ENCODE peak calls at places on chromosomes 12 and 14, in seven cellular contexts. One of them, this sample, is unnamed.

GRCh38 chr12:128047266-128048060 is 219.5 kb upstream of the TMEM132C start:
- DNase-seq in H1: no peak
- DNase-seq in GM12878: no peak
- DNase-seq in K562: no peak
- DNase-seq in HCT116: no peak
- DNase-seq in HepG2: no peak
- DNase-seq in SK-N-SH: no peak
- DNase-seq in this sample: no peak

GRCh38 chr12:59403259-59403932 is 192.4 kb upstream of the SLC16A7 start:
- DNase-seq in H1: no peak
- DNase-seq in GM12878: no peak
- DNase-seq in K562: no peak
- DNase-seq in HCT116: peak; percentile 55
- DNase-seq in HepG2: peak; percentile 44
- DNase-seq in SK-N-SH: peak; percentile 7
- DNase-seq in this sample: peak; percentile 83

GRCh38 chr12:47775100-47775911 is 2.3 kb downstream of the SLC48A1 start:
- DNase-seq in H1: no peak
- DNase-seq in GM12878: no peak
- DNase-seq in K562: peak; percentile 59
- DNase-seq in HCT116: no peak
- DNase-seq in HepG2: no peak
- DNase-seq in SK-N-SH: no peak
- DNase-seq in this sample: peak; percentile 58

GRCh38 chr14:33773205-33774030 is 177.5 kb downstream of the EGLN3 start:
- DNase-seq in H1: no peak
- DNase-seq in GM12878: no peak
- DNase-seq in K562: no peak
- DNase-seq in HCT116: no peak
- DNase-seq in HepG2: no peak
- DNase-seq in SK-N-SH: no peak
- DNase-seq in this sample: no peak

GRCh38 chr12:70983692-70984091 is 63.2 kb upstream of the PTPRR start:
- DNase-seq in H1: no peak
- DNase-seq in GM12878: no peak
- DNase-seq in K562: no peak
- DNase-seq in HCT116: no peak
- DNase-seq in HepG2: no peak
- DNase-seq in SK-N-SH: no peak
- DNase-seq in this sample: no peak

GRCh38 chr14:100532916-100533630 is 54.1 kb downstream of the BEGAIN start:
- DNase-seq in H1: no peak
- DNase-seq in GM12878: no peak
- DNase-seq in K562: no peak
- DNase-seq in HCT116: no peak
- DNase-seq in HepG2: no peak
- DNase-seq in SK-N-SH: peak; percentile 46
- DNase-seq in this sample: no peak

GRCh38 chr12:106914796-106915634 is 40.7 kb upstream of the TMEM263 start:
- DNase-seq in H1: no peak
- DNase-seq in GM12878: peak; percentile 36
- DNase-seq in K562: no peak
- DNase-seq in HCT116: no peak
- DNase-seq in HepG2: no peak
- DNase-seq in SK-N-SH: no peak
- DNase-seq in this sample: no peak

GRCh38 chr12:110058875-110059615 is 10.7 kb upstream of the C12orf76 start:
- DNase-seq in H1: no peak
- DNase-seq in GM12878: no peak
- DNase-seq in K562: no peak
- DNase-seq in HCT116: no peak
- DNase-seq in HepG2: no peak
- DNase-seq in SK-N-SH: no peak
- DNase-seq in this sample: no peak

GRCh38 chr14:21868442-21869046 is 194.9 kb upstream of the OR4E1 start:
- DNase-seq in H1: peak; percentile 88
- DNase-seq in GM12878: no peak
- DNase-seq in K562: peak; percentile 11
- DNase-seq in HCT116: peak; percentile 48
- DNase-seq in HepG2: peak; percentile 68
- DNase-seq in SK-N-SH: peak; percentile 29
- DNase-seq in this sample: peak; percentile 65

GRCh38 chr12:21369141-21369980 is 3.3 kb upstream of the IAPP start:
- DNase-seq in H1: no peak
- DNase-seq in GM12878: no peak
- DNase-seq in K562: no peak
- DNase-seq in HCT116: no peak
- DNase-seq in HepG2: no peak
- DNase-seq in SK-N-SH: no peak
- DNase-seq in this sample: no peak

GRCh38 chr14:99604766-99605298 is 825 bp upstream of the CCDC85C start:
- DNase-seq in H1: no peak
- DNase-seq in GM12878: no peak
- DNase-seq in K562: peak; percentile 35
- DNase-seq in HCT116: no peak
- DNase-seq in HepG2: no peak
- DNase-seq in SK-N-SH: peak; percentile 82
- DNase-seq in this sample: peak; percentile 70

GRCh38 chr12:4478933-4479332 is 33.3 kb upstream of the FGF6 start:
- DNase-seq in H1: no peak
- DNase-seq in GM12878: no peak
- DNase-seq in K562: peak; percentile 8
- DNase-seq in HCT116: no peak
- DNase-seq in HepG2: no peak
- DNase-seq in SK-N-SH: no peak
- DNase-seq in this sample: no peak

GRCh38 chr12:26987634-26988424 is 26.4 kb downstream of the TM7SF3 start:
- DNase-seq in H1: no peak
- DNase-seq in GM12878: no peak
- DNase-seq in K562: no peak
- DNase-seq in HCT116: no peak
- DNase-seq in HepG2: no peak
- DNase-seq in SK-N-SH: no peak
- DNase-seq in this sample: no peak

GRCh38 chr12:77720258-77720657 is 110.4 kb upstream of the NAV3 start:
- DNase-seq in H1: no peak
- DNase-seq in GM12878: no peak
- DNase-seq in K562: no peak
- DNase-seq in HCT116: no peak
- DNase-seq in HepG2: no peak
- DNase-seq in SK-N-SH: no peak
- DNase-seq in this sample: peak; percentile 25
- TF ChIP-seq JUND in H1: no peak
- TF ChIP-seq JUND in GM12878: no peak
- TF ChIP-seq JUND in K562: no peak
- TF ChIP-seq JUND in HCT116: no peak
- TF ChIP-seq JUND in HepG2: no peak
- TF ChIP-seq JUND in SK-N-SH: no peak
- TF ChIP-seq JUND in this sample: no peak

GRCh38 chr12:122067966-122068365 is 10.6 kb upstream of the MLXIP start:
- DNase-seq in H1: no peak
- DNase-seq in GM12878: peak; percentile 56
- DNase-seq in K562: no peak
- DNase-seq in HCT116: no peak
- DNase-seq in HepG2: no peak
- DNase-seq in SK-N-SH: no peak
- DNase-seq in this sample: no peak
- TF ChIP-seq JUND in H1: no peak
- TF ChIP-seq JUND in GM12878: no peak
- TF ChIP-seq JUND in K562: no peak
- TF ChIP-seq JUND in HCT116: no peak
- TF ChIP-seq JUND in HepG2: no peak
- TF ChIP-seq JUND in SK-N-SH: no peak
- TF ChIP-seq JUND in this sample: no peak

GRCh38 chr14:106845286-106846087 is 1319.1 kb downstream of the TMEM121 start:
- DNase-seq in H1: no peak
- DNase-seq in GM12878: peak; percentile 73
- DNase-seq in K562: no peak
- DNase-seq in HCT116: no peak
- DNase-seq in HepG2: peak; percentile 97
- DNase-seq in SK-N-SH: peak; percentile 19
- DNase-seq in this sample: peak; percentile 33
- TF ChIP-seq JUND in H1: no peak
- TF ChIP-seq JUND in GM12878: no peak
- TF ChIP-seq JUND in K562: no peak
- TF ChIP-seq JUND in HCT116: no peak
- TF ChIP-seq JUND in HepG2: no peak
- TF ChIP-seq JUND in SK-N-SH: peak; percentile 7
- TF ChIP-seq JUND in this sample: no peak

GRCh38 chr14:77599894-77600293 is 16.5 kb downstream of the SPTLC2 start:
- DNase-seq in H1: no peak
- DNase-seq in GM12878: no peak
- DNase-seq in K562: no peak
- DNase-seq in HCT116: no peak
- DNase-seq in HepG2: no peak
- DNase-seq in SK-N-SH: no peak
- DNase-seq in this sample: no peak
- TF ChIP-seq JUND in H1: no peak
- TF ChIP-seq JUND in GM12878: no peak
- TF ChIP-seq JUND in K562: no peak
- TF ChIP-seq JUND in HCT116: no peak
- TF ChIP-seq JUND in HepG2: no peak
- TF ChIP-seq JUND in SK-N-SH: no peak
- TF ChIP-seq JUND in this sample: no peak

GRCh38 chr12:6646276-6647082 is 753 bp downstream of the ACRBP start:
- DNase-seq in H1: no peak
- DNase-seq in GM12878: no peak
- DNase-seq in K562: no peak
- DNase-seq in HCT116: no peak
- DNase-seq in HepG2: no peak
- DNase-seq in SK-N-SH: peak; percentile 21
- DNase-seq in this sample: no peak

GRCh38 chr12:6641131-6641530 is 5.4 kb upstream of the LPAR5 start:
- DNase-seq in H1: no peak
- DNase-seq in GM12878: no peak
- DNase-seq in K562: no peak
- DNase-seq in HCT116: no peak
- DNase-seq in HepG2: no peak
- DNase-seq in SK-N-SH: peak; percentile 6
- DNase-seq in this sample: no peak

GRCh38 chr12:6644257-6644596 is 3.0 kb downstream of the ACRBP start:
- DNase-seq in H1: no peak
- DNase-seq in GM12878: no peak
- DNase-seq in K562: no peak
- DNase-seq in HCT116: no peak
- DNase-seq in HepG2: no peak
- DNase-seq in SK-N-SH: peak; percentile 11
- DNase-seq in this sample: no peak

GRCh38 chr12:6644903-6645302 is 2.3 kb downstream of the ACRBP start:
- DNase-seq in H1: peak; percentile 53
- DNase-seq in GM12878: no peak
- DNase-seq in K562: no peak
- DNase-seq in HCT116: no peak
- DNase-seq in HepG2: no peak
- DNase-seq in SK-N-SH: peak; percentile 74
- DNase-seq in this sample: no peak

DNA sequence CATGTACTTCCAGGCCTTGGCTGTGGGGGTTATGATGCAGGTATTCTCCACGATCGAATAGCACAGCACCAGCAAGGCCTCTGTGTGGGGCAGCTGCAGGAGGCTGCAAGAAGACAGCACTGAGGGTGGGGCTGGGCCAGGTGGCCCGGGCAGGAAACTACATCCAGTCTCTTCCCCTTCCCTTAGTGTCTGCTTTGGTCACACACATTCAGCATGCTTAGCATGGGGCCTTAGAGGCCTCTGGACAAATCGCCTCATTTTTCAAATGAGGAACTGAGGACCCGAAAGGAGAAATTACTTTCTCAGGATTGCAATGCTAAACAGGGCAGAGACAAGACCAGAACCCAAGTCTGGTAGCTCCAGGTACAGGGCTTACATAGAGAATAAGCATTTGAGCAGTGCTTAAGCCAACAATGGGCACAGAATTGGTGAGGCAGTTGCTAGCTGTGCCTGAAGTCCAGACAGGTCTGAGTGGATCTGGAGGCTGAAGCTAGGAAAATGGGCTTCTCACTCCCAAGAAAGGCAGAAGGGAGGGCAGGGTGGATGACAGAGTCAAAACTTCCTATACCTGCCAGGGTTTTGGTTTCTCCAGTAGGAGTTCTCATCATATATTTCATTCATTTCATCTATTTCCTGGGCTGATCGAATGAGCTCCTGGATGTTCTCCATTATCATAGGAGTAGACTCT is 3.5 kb downstream of the ACRBP start:
- DNase-seq in H1: no peak
- DNase-seq in GM12878: no peak
- DNase-seq in K562: no peak
- DNase-seq in HCT116: no peak
- DNase-seq in HepG2: no peak
- DNase-seq in SK-N-SH: peak; percentile 7
- DNase-seq in this sample: no peak
- TF ChIP-seq JUND in H1: no peak
- TF ChIP-seq JUND in GM12878: no peak
- TF ChIP-seq JUND in K562: no peak
- TF ChIP-seq JUND in HCT116: no peak
- TF ChIP-seq JUND in HepG2: no peak
- TF ChIP-seq JUND in SK-N-SH: no peak
- TF ChIP-seq JUND in this sample: no peak

This sample was measured in T47D.